ENCODE peak calls at places on chromosomes 1 and 21, in four cellular contexts. A is GM12878, Y is H1, I is HepG2. E is an unnamed sample.

GRCh38 chr1:35605882-35606182 is 32.7 kb downstream of the TFAP2E start:
- DNase-seq in I (no peak), Y (no peak), A (no peak), E (no peak)

GRCh38 chr1:247332215-247332900 is 691 bp upstream of the ZNF496 start:
- DNase-seq in Y (no peak), A (no peak), I (no peak), E (no peak)

GRCh38 chr1:3670823-3671251 is 18.5 kb downstream of the TP73 start:
- DNase-seq in A (no peak), I (no peak), Y (no peak), E (no peak)

GRCh38 chr21:45391743-45392079 is 13.3 kb upstream of the COL18A1 start:
- DNase-seq in Y (no peak), A (no peak), I (no peak), E (no peak)

GRCh38 chr1:218209351-218209861 is 75.7 kb upstream of the RRP15 start:
- DNase-seq in A (no peak), I (no peak), Y (no peak), E (no peak)

GRCh38 chr1:184387069-184387870 is 441 bp downstream of the C1orf21 start:
- DNase-seq in I (no peak), Y (no peak), A (no peak), E (no peak)

GRCh38 chr1:150165622-150166612 is 16.2 kb downstream of the PLEKHO1 start:
- DNase-seq in Y (no peak), I (peak; percentile 39), A (no peak), E (no peak)

GRCh38 chr1:9890224-9890731 is 19.8 kb downstream of the CTNNBIP1 start:
- DNase-seq in A (no peak), I (no peak), Y (no peak), E (peak; percentile 59)

GRCh38 chr1:19922015-19922688 is 1.3 kb downstream of the PLA2G2E start:
- DNase-seq in Y (no peak), A (no peak), I (no peak), E (no peak)

GRCh38 chr1:19925342-19926070 is 2.1 kb upstream of the PLA2G2E start:
- DNase-seq in A (no peak), Y (no peak), I (peak; percentile 98), E (no peak)

GRCh38 chr1:19923137-19923952 is at the start of gene PLA2G2E:
- DNase-seq in I (no peak), A (no peak), Y (no peak), E (no peak)

GRCh38 chr1:19923953-19924346 is 533 bp upstream of the PLA2G2E start:
- DNase-seq in Y (no peak), A (no peak), I (peak; percentile 30), E (no peak)

GRCh38 chr1:19926296-19927129 is 3.1 kb upstream of the PLA2G2E start:
- DNase-seq in A (no peak), Y (no peak), I (peak; percentile 96), E (no peak)
- TF ChIP-seq SUZ12 in A (no peak), Y (no peak), I (no peak), E (no peak)

GRCh38 chr1:152191260-152191659 is 32.2 kb upstream of the RPTN start:
- DNase-seq in A (no peak), I (no peak), Y (no peak), E (no peak)
- H3K4me1 ChIP-seq in A (no peaks in the 10 kb centered on the region), I (no peaks in the 10 kb centered on the region), Y (no peaks in the 10 kb centered on the region), E (no peaks in the 10 kb centered on the region)

DNA sequence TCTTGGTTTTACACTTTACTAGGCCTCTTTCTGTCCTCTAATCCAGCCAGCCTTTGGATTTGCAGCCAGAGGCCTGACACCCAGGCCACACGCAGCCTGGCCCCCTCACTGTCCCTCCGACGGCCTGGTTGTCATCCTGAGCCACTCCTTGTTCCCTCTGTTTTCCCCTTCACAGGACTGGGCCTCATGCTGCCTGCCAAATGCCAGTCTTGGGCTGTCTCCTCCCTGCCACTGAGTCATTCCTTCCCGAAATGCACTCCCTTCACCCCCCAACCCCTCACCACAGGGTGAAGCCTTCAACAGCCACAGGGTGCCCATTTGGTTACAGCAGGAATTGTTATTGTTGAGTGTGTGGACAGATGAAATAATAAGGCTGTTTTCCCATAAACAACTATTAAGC is 21.3 kb downstream of the ACOT11 start:
- DNase-seq in A (no peak), I (no peak), Y (no peak), E (no peak)
- H3K9ac ChIP-seq in A (no peak overlapping the region), I (no peak overlapping the region), Y (no peak overlapping the region), E (peak overlapping the region; percentile 14)

GRCh38 chr1:44035726-44036408 is 4.6 kb upstream of the SLC6A9 start:
- DNase-seq in Y (no peak), A (no peak), I (no peak), E (no peak)
- TF ChIP-seq SUZ12 in Y (no peak), A (no peak), I (no peak), E (no peak)

DNA sequence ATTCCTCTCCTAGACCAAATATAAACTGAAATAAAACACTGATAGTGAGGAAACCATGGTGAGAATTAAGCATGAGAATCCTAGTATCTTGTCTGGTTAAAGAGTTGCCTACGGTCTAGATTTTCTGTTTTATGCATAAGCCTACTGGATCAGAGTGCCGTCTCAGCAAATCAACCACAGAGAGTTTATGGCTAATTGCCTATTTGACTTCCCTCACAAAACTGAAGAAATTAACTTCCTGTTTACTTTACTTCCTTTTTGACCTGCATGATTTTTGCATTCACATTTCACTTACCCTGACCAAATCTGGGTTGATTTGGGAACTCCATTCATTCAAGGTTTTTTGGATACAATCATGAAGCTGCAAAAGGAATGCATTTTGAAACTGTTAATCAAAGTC is 5.0 kb downstream of the GCLM start:
- DNase-seq in Y (no peak), A (no peak), I (no peak), E (no peak)
- H3K4me1 ChIP-seq in Y (peaks cover 2% of the 10 kb centered on the region), A (no peaks in the 10 kb centered on the region), I (peaks cover 47% of the 10 kb centered on the region), E (peaks cover 2% of the 10 kb centered on the region)

DNA sequence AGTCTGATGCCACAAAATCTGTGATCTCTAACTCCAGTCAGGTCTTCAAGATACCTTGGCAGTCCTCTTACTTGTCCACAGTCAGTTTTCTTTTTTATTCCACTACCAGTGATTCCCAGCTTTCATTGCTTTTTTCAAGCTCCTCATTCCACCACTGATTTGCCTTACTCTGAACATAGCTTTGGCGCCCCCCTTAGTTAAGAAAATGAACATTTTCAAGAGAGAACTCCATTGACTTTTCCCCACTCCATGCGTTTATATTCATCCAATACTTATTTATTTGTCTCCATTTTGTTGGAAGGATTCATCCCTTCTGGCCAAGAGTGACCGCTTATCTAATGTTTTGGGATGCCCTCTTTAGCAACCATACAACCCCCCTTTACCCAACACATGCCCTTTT is 33.9 kb upstream of the IPO9 start:
- DNase-seq in A (no peak), Y (no peak), I (no peak), E (no peak)
- H3K9ac ChIP-seq in A (no peak overlapping the region), Y (no peak overlapping the region), I (no peak overlapping the region), E (no peak overlapping the region)

E was measured in NT2/D1.